ENCODE peak calls at places on chromosomes 1 and 21, in ten cellular contexts. One of them, this sample, is unnamed.

GRCh38 chr1:52142220-52143153 is 598 bp downstream of the ZFYVE9 start:
- DNase-seq in transverse colon: peak; percentile 36
- DNase-seq in stomach: peak; percentile 48
- DNase-seq in GM12878: no peak
- DNase-seq in H1: peak; percentile 66
- DNase-seq in A549: no peak
- DNase-seq in SK-N-SH: peak; percentile 82
- DNase-seq in ovary: peak; percentile 32
- DNase-seq in suprapubic skin: peak; percentile 65
- DNase-seq in sigmoid colon: peak; percentile 76
- DNase-seq in this sample: peak; percentile 19

GRCh38 chr1:167705250-167705649 is 16.5 kb upstream of the MPZL1 start:
- DNase-seq in suprapubic skin: no peak
- DNase-seq in SK-N-SH: no peak
- DNase-seq in A549: no peak
- DNase-seq in H1: no peak
- DNase-seq in stomach: no peak
- DNase-seq in ovary: no peak
- DNase-seq in transverse colon: no peak
- DNase-seq in GM12878: no peak
- DNase-seq in sigmoid colon: no peak
- DNase-seq in this sample: no peak

GRCh38 chr1:28450561-28450960 is 55.3 kb upstream of the RCC1 start:
- DNase-seq in SK-N-SH: no peak
- DNase-seq in ovary: no peak
- DNase-seq in H1: no peak
- DNase-seq in sigmoid colon: no peak
- DNase-seq in transverse colon: no peak
- DNase-seq in suprapubic skin: no peak
- DNase-seq in stomach: no peak
- DNase-seq in GM12878: no peak
- DNase-seq in A549: no peak
- DNase-seq in this sample: no peak

GRCh38 chr1:29626066-29626465 is 389.7 kb downstream of the PTPRU start:
- DNase-seq in transverse colon: no peak
- DNase-seq in A549: no peak
- DNase-seq in stomach: no peak
- DNase-seq in SK-N-SH: no peak
- DNase-seq in H1: no peak
- DNase-seq in GM12878: no peak
- DNase-seq in ovary: no peak
- DNase-seq in suprapubic skin: no peak
- DNase-seq in sigmoid colon: no peak
- DNase-seq in this sample: no peak

GRCh38 chr1:110047463-110047862 is 13.0 kb downstream of the STRIP1 start:
- DNase-seq in transverse colon: no peak
- DNase-seq in A549: no peak
- DNase-seq in suprapubic skin: no peak
- DNase-seq in stomach: no peak
- DNase-seq in SK-N-SH: no peak
- DNase-seq in GM12878: no peak
- DNase-seq in sigmoid colon: no peak
- DNase-seq in ovary: no peak
- DNase-seq in H1: no peak
- DNase-seq in this sample: no peak

GRCh38 chr1:203765029-203765837 is at the start of gene LAX1:
- DNase-seq in GM12878: peak; percentile 77
- DNase-seq in A549: no peak
- DNase-seq in stomach: peak; percentile 43
- DNase-seq in sigmoid colon: no peak
- DNase-seq in transverse colon: peak; percentile 59
- DNase-seq in suprapubic skin: no peak
- DNase-seq in ovary: no peak
- DNase-seq in H1: no peak
- DNase-seq in SK-N-SH: no peak
- DNase-seq in this sample: no peak

GRCh38 chr1:147627435-147628110 is 42.8 kb downstream of the ACP6 start:
- DNase-seq in SK-N-SH: peak; percentile 83
- DNase-seq in H1: peak; percentile 66
- DNase-seq in ovary: peak; percentile 45
- DNase-seq in A549: peak; percentile 81
- DNase-seq in sigmoid colon: no peak
- DNase-seq in GM12878: no peak
- DNase-seq in transverse colon: peak; percentile 49
- DNase-seq in stomach: peak; percentile 59
- DNase-seq in suprapubic skin: no peak
- DNase-seq in this sample: peak; percentile 47

GRCh38 chr1:203316626-203317093 is 11.3 kb downstream of the BTG2 start:
- DNase-seq in SK-N-SH: peak; percentile 67
- DNase-seq in sigmoid colon: peak; percentile 54
- DNase-seq in GM12878: no peak
- DNase-seq in A549: no peak
- DNase-seq in transverse colon: peak; percentile 73
- DNase-seq in suprapubic skin: no peak
- DNase-seq in H1: no peak
- DNase-seq in stomach: peak; percentile 85
- DNase-seq in ovary: peak; percentile 55
- DNase-seq in this sample: no peak

GRCh38 chr1:230877139-230877923 is 9.0 kb upstream of the C1orf198 start:
- DNase-seq in sigmoid colon: no peak
- DNase-seq in transverse colon: no peak
- DNase-seq in stomach: no peak
- DNase-seq in GM12878: no peak
- DNase-seq in H1: no peak
- DNase-seq in SK-N-SH: no peak
- DNase-seq in A549: no peak
- DNase-seq in suprapubic skin: no peak
- DNase-seq in ovary: no peak
- DNase-seq in this sample: no peak

GRCh38 chr1:51768971-51769601 is 109.4 kb downstream of the NRDC start:
- DNase-seq in stomach: no peak
- DNase-seq in GM12878: no peak
- DNase-seq in A549: peak; percentile 32
- DNase-seq in SK-N-SH: peak; percentile 58
- DNase-seq in H1: no peak
- DNase-seq in sigmoid colon: no peak
- DNase-seq in ovary: peak; percentile 18
- DNase-seq in transverse colon: peak; percentile 13
- DNase-seq in suprapubic skin: no peak
- DNase-seq in this sample: no peak

GRCh38 chr1:57124768-57125446 is 159.1 kb upstream of the C8B start:
- DNase-seq in stomach: no peak
- DNase-seq in suprapubic skin: no peak
- DNase-seq in transverse colon: no peak
- DNase-seq in sigmoid colon: no peak
- DNase-seq in A549: no peak
- DNase-seq in ovary: no peak
- DNase-seq in SK-N-SH: no peak
- DNase-seq in GM12878: no peak
- DNase-seq in H1: no peak
- DNase-seq in this sample: no peak

GRCh38 chr1:205577874-205578658 is 53.7 kb downstream of the ELK4 start:
- DNase-seq in H1: peak; percentile 40
- DNase-seq in stomach: peak; percentile 10
- DNase-seq in GM12878: no peak
- DNase-seq in sigmoid colon: no peak
- DNase-seq in ovary: peak; percentile 46
- DNase-seq in A549: no peak
- DNase-seq in transverse colon: peak; percentile 5
- DNase-seq in suprapubic skin: peak; percentile 29
- DNase-seq in SK-N-SH: peak; percentile 66
- DNase-seq in this sample: no peak

GRCh38 chr1:244239261-244239770 is 188.2 kb downstream of the ZBTB18 start:
- DNase-seq in stomach: no peak
- DNase-seq in H1: no peak
- DNase-seq in suprapubic skin: no peak
- DNase-seq in A549: no peak
- DNase-seq in transverse colon: no peak
- DNase-seq in sigmoid colon: no peak
- DNase-seq in SK-N-SH: no peak
- DNase-seq in ovary: no peak
- DNase-seq in GM12878: peak; percentile 16
- DNase-seq in this sample: no peak

GRCh38 chr1:119880063-119880462 is 16.3 kb downstream of the ADAM30 start:
- DNase-seq in transverse colon: no peak
- DNase-seq in suprapubic skin: no peak
- DNase-seq in ovary: no peak
- DNase-seq in stomach: no peak
- DNase-seq in H1: no peak
- DNase-seq in sigmoid colon: no peak
- DNase-seq in A549: no peak
- DNase-seq in SK-N-SH: no peak
- DNase-seq in GM12878: no peak
- DNase-seq in this sample: no peak

GRCh38 chr21:45983981-45984551 is 2.5 kb downstream of the COL6A1 start:
- DNase-seq in sigmoid colon: peak; percentile 92
- DNase-seq in transverse colon: peak; percentile 49
- DNase-seq in H1: no peak
- DNase-seq in stomach: no peak
- DNase-seq in ovary: peak; percentile 60
- DNase-seq in SK-N-SH: no peak
- DNase-seq in suprapubic skin: peak; percentile 82
- DNase-seq in A549: no peak
- DNase-seq in GM12878: no peak
- DNase-seq in this sample: no peak

DNA sequence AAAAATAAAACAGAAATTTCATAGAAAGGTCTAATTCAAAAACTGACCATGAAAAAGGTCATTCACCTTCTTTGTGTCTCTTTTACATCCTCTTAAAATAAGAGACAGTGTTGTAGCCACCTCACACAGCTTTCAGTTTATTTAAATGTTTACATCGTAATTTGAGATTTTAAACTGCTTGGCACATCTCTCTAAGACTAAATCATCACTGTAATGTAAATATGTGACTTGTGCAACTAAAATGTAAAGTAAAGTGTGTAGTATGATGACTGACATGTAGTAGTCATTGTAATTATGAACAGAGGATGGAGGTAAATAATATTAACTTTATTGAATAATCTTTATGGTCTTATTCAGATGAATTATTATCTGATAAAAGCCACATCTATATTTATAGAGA is 283.9 kb downstream of the KCNT2 start:
- DNase-seq in stomach: no peak
- DNase-seq in ovary: no peak
- DNase-seq in suprapubic skin: no peak
- DNase-seq in sigmoid colon: no peak
- DNase-seq in transverse colon: no peak
- DNase-seq in SK-N-SH: no peak
- DNase-seq in H1: no peak
- DNase-seq in A549: no peak
- DNase-seq in GM12878: no peak
- DNase-seq in this sample: no peak
- TF ChIP-seq EP300 in stomach: no peak
- TF ChIP-seq EP300 in ovary: no peak
- TF ChIP-seq EP300 in suprapubic skin: no peak
- TF ChIP-seq EP300 in sigmoid colon: no peak
- TF ChIP-seq EP300 in transverse colon: no peak
- TF ChIP-seq EP300 in SK-N-SH: no peak
- TF ChIP-seq EP300 in H1: no peak
- TF ChIP-seq EP300 in A549: no peak
- TF ChIP-seq EP300 in GM12878: no peak
- TF ChIP-seq EP300 in this sample: no peak

GRCh38 chr1:10497109-10497508 is 22.4 kb downstream of the PEX14 start:
- DNase-seq in SK-N-SH: no peak
- DNase-seq in GM12878: no peak
- DNase-seq in sigmoid colon: no peak
- DNase-seq in stomach: no peak
- DNase-seq in transverse colon: no peak
- DNase-seq in suprapubic skin: no peak
- DNase-seq in ovary: no peak
- DNase-seq in A549: no peak
- DNase-seq in H1: no peak
- DNase-seq in this sample: no peak
- TF ChIP-seq EP300 in SK-N-SH: no peak
- TF ChIP-seq EP300 in GM12878: no peak
- TF ChIP-seq EP300 in sigmoid colon: no peak
- TF ChIP-seq EP300 in stomach: no peak
- TF ChIP-seq EP300 in transverse colon: no peak
- TF ChIP-seq EP300 in suprapubic skin: no peak
- TF ChIP-seq EP300 in ovary: no peak
- TF ChIP-seq EP300 in A549: no peak
- TF ChIP-seq EP300 in H1: no peak
- TF ChIP-seq EP300 in this sample: no peak

DNA sequence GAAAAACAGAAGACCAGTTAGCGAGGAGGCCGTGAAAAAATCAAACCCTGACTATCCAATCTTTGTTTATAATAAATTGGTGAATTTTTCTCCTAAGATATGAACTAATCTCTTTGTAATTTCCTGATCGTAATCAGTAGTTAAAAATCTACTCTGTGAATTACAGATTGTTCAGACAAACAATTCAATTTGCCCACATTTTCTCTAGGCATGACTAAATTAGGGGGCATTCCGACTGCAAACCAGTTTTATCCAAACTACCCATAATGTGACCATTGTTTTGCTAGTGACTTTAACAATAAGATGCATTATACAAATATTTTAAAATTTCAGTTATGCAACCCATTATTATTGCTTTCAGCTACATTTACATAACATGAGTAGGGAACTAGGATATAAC is 546.9 kb upstream of the ADAMTS5 start:
- DNase-seq in SK-N-SH: no peak
- DNase-seq in sigmoid colon: no peak
- DNase-seq in transverse colon: no peak
- DNase-seq in GM12878: no peak
- DNase-seq in stomach: no peak
- DNase-seq in H1: no peak
- DNase-seq in A549: no peak
- DNase-seq in ovary: no peak
- DNase-seq in suprapubic skin: no peak
- DNase-seq in this sample: no peak
- TF ChIP-seq EP300 in SK-N-SH: peak; percentile 66
- TF ChIP-seq EP300 in sigmoid colon: no peak
- TF ChIP-seq EP300 in transverse colon: no peak
- TF ChIP-seq EP300 in GM12878: no peak
- TF ChIP-seq EP300 in stomach: no peak
- TF ChIP-seq EP300 in H1: no peak
- TF ChIP-seq EP300 in A549: no peak
- TF ChIP-seq EP300 in ovary: no peak
- TF ChIP-seq EP300 in suprapubic skin: no peak
- TF ChIP-seq EP300 in this sample: no peak

DNA sequence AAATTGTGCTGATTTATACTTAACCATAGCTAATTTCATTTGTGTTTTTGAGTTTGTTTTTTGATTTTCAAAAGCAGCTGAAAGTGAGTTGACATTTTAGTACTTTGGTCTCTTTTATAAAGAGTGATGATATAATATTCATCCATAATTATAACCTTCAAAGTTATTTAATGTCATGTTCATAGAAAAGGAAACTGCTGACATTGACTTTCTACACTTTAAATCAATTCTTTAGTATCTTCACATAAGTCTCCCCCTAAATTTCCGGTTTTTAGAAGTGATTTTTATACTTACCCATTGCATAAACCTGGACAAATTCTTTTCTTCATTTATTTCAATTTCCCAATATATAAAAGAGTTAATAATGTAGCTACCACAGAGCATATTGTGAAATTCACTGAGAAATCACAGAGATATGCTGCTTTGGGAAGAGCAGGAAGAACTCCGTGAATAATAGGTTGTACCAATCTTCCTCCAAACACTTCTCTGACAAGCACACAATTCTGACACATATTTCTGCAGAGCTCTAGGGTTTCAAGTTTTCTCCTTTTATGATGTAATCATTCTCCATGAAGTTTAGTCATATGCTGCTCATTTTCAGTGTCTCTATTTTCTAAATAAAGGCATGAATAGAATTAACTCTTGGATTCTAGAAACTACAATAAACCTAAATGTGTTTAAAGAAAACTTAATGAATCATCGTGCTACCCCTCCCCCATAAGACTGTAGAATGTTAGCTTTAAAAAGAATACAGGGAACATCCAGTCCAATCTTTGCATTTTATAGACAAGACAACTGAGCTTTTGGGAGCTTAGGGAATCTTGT is 25.6 kb upstream of the CDC42BPA start:
- DNase-seq in stomach: no peak
- DNase-seq in transverse colon: no peak
- DNase-seq in suprapubic skin: no peak
- DNase-seq in A549: peak; percentile 32
- DNase-seq in GM12878: no peak
- DNase-seq in H1: no peak
- DNase-seq in sigmoid colon: no peak
- DNase-seq in SK-N-SH: no peak
- DNase-seq in ovary: no peak
- DNase-seq in this sample: no peak
- TF ChIP-seq EP300 in stomach: no peak
- TF ChIP-seq EP300 in transverse colon: no peak
- TF ChIP-seq EP300 in suprapubic skin: no peak
- TF ChIP-seq EP300 in A549: no peak
- TF ChIP-seq EP300 in GM12878: no peak
- TF ChIP-seq EP300 in H1: no peak
- TF ChIP-seq EP300 in sigmoid colon: no peak
- TF ChIP-seq EP300 in SK-N-SH: no peak
- TF ChIP-seq EP300 in ovary: no peak
- TF ChIP-seq EP300 in this sample: no peak